ENCODE peak calls at places on chromosomes 3 and 15, in ten cellular contexts. Q is GM06990, Y is cardiac muscle cell, T is hepatocyte, N is psoas muscle, D is OCI-LY7, V is prostate gland, L is kidney epithelial cell, P is fibroblast of lung, G is AG09309. J is an unnamed sample.

GRCh38 chr15:80003934-80004472 is 33.0 kb upstream of the BCL2A1 start:
- DNase-seq in Q (no peak), Y (no peak), T (no peak), N (no peak), D (no peak), V (no peak), L (no peak), P (no peak), G (no peak), J (no peak)

GRCh38 chr3:141049681-141050080 is 1.5 kb upstream of the SPSB4 start:
- DNase-seq in Q (no peak), Y (no peak), T (no peak), N (no peak), D (no peak), V (no peak), L (no peak), P (peak), G (no peak), J (no peak)

GRCh38 chr3:194505791-194506415 is 19.1 kb upstream of the ATP13A3 start:
- DNase-seq in Q (no peak), Y (no peak), T (no peak), N (no peak), D (no peak), V (no peak), L (no peak), P (peak), G (no peak), J (no peak)

GRCh38 chr3:107958151-107958550 is 132.7 kb downstream of the CD47 start:
- DNase-seq in Q (no peak), Y (no peak), T (no peak), N (no peak), D (no peak), V (no peak), L (no peak), P (peak), G (no peak), J (no peak)

GRCh38 chr3:14555835-14556234 is 15.7 kb upstream of the GRIP2 start:
- DNase-seq in Q (no peak), Y (no peak), T (peak), N (peak), D (no peak), V (no peak), L (no peak), P (no peak), G (no peak), J (no peak)

GRCh38 chr15:36667296-36667695 is 87.9 kb downstream of the CDIN1 start:
- DNase-seq in Q (no peak), Y (no peak), T (no peak), N (no peak), D (no peak), V (no peak), L (no peak), P (no peak), G (no peak), J (no peak)

GRCh38 chr15:85785887-85786777 is 8.6 kb downstream of the KLHL25 start:
- DNase-seq in Q (no peak), Y (no peak), T (peak), N (peak), D (no peak), V (peak), L (no peak), P (peak), G (no peak), J (peak)

GRCh38 chr3:100113728-100114412 is 431 bp downstream of the FILIP1L start:
- DNase-seq in Q (no peak), Y (no peak), T (no peak), N (no peak), D (no peak), V (no peak), L (no peak), P (no peak), G (no peak), J (no peak)

GRCh38 chr3:13879946-13880810 is at the start of gene WNT7A:
- DNase-seq in Q (peak), Y (peak), T (peak), N (no peak), D (no peak), V (no peak), L (no peak), P (no peak), G (no peak), J (peak)

GRCh38 chr3:53707222-53707621 is 139.0 kb downstream of the CHDH start:
- DNase-seq in Q (no peak), Y (peak), T (no peak), N (no peak), D (no peak), V (no peak), L (no peak), P (no peak), G (no peak), J (no peak)

GRCh38 chr15:38474155-38474757 is 20.3 kb downstream of the FAM98B start:
- DNase-seq in Q (peak), Y (peak), T (peak), N (no peak), D (peak), V (peak), L (no peak), P (peak), G (peak), J (peak)

GRCh38 chr3:44114142-44114541 is 127.5 kb upstream of the TOPAZ1 start:
- DNase-seq in Q (peak), Y (peak), T (peak), N (peak), D (peak), V (no peak), L (no peak), P (peak), G (no peak), J (peak)

GRCh38 chr15:79702621-79703020 is 194.2 kb downstream of the MTHFS start:
- DNase-seq in Q (no peak), Y (no peak), T (no peak), N (no peak), D (no peak), V (no peak), L (no peak), P (peak), G (no peak), J (no peak)

GRCh38 chr3:188241072-188241471 is 87.1 kb downstream of the LPP start:
- DNase-seq in Q (no peak), Y (peak), T (peak), N (peak), D (peak), V (no peak), L (no peak), P (peak), G (no peak), J (no peak)

GRCh38 chr3:152196782-152197181 is 71.9 kb upstream of the MBNL1 start:
- DNase-seq in Q (peak), Y (no peak), T (no peak), N (no peak), D (peak), V (no peak), L (no peak), P (no peak), G (no peak), J (peak)

GRCh38 chr3:66144792-66145733 is 75.7 kb upstream of the SLC25A26 start:
- DNase-seq in Q (no peak), Y (no peak), T (no peak), N (no peak), D (no peak), V (no peak), L (peak), P (peak), G (no peak), J (no peak)

GRCh38 chr15:78021761-78022160 is 55.8 kb downstream of the TBC1D2B start:
- DNase-seq in Q (no peak), Y (no peak), T (no peak), N (no peak), D (no peak), V (no peak), L (no peak), P (no peak), G (no peak), J (no peak)

GRCh38 chr3:181717505-181717904 is 5.8 kb downstream of the SOX2 start:
- DNase-seq in Q (no peak), Y (no peak), T (no peak), N (no peak), D (no peak), V (no peak), L (no peak), P (no peak), G (no peak), J (no peak)

GRCh38 chr3:5078151-5078550 is 43.9 kb upstream of the ARL8B start:
- DNase-seq in Q (no peak), Y (no peak), T (peak), N (no peak), D (no peak), V (peak), L (no peak), P (peak), G (peak), J (no peak)

GRCh38 chr3:53941945-53942344 is 50.3 kb upstream of the SELENOK start:
- DNase-seq in Q (no peak), Y (peak), T (no peak), N (no peak), D (no peak), V (no peak), L (no peak), P (peak), G (no peak), J (no peak)

GRCh38 chr3:186241910-186242821 is 119.9 kb downstream of the DGKG start:
- DNase-seq in Q (peak), Y (peak), T (peak), N (peak), D (peak), V (peak), L (no peak), P (peak), G (peak), J (peak)

GRCh38 chr3:9777695-9778023 is 7.9 kb upstream of the CAMK1 start:
- DNase-seq in Q (no peak), Y (no peak), T (no peak), N (no peak), D (no peak), V (no peak), L (no peak), P (no peak), G (no peak), J (no peak)

GRCh38 chr15:40006003-40006402 is 33.0 kb downstream of the SRP14 start:
- DNase-seq in Q (no peak), Y (no peak), T (no peak), N (no peak), D (no peak), V (no peak), L (no peak), P (peak), G (peak), J (no peak)

GRCh38 chr3:100682854-100683760 is 26.2 kb upstream of the TFG start:
- DNase-seq in Q (no peak), Y (no peak), T (no peak), N (no peak), D (no peak), V (no peak), L (no peak), P (no peak), G (no peak), J (no peak)

GRCh38 chr3:8472549-8472948 is 29.1 kb upstream of the LMCD1 start:
- DNase-seq in Q (no peak), Y (no peak), T (no peak), N (no peak), D (no peak), V (no peak), L (no peak), P (no peak), G (no peak), J (no peak)

GRCh38 chr3:42652611-42653302 is 740 bp upstream of the ZBTB47 start:
- DNase-seq in Q (no peak), Y (no peak), T (peak), N (peak), D (peak), V (no peak), L (peak), P (peak), G (no peak), J (peak)

GRCh38 chr3:82132210-82133069 is 371.0 kb upstream of the GBE1 start:
- DNase-seq in Q (no peak), Y (peak), T (no peak), N (no peak), D (no peak), V (no peak), L (peak), P (no peak), G (no peak), J (no peak)
- TF ChIP-seq CTCF in Q (no peak), Y (no peak), T (no peak), N (no peak), D (no peak), V (no peak), L (no peak), P (no peak), G (no peak), J (no peak)

GRCh38 chr3:25960776-25961175 is 170.9 kb downstream of the OXSM start:
- DNase-seq in Q (no peak), Y (peak), T (no peak), N (no peak), D (no peak), V (no peak), L (no peak), P (no peak), G (no peak), J (no peak)

GRCh38 chr3:25967385-25967784 is 177.5 kb downstream of the OXSM start:
- DNase-seq in Q (no peak), Y (no peak), T (no peak), N (no peak), D (no peak), V (no peak), L (no peak), P (no peak), G (no peak), J (no peak)

GRCh38 chr3:25957026-25957425 is 167.1 kb downstream of the OXSM start:
- DNase-seq in Q (no peak), Y (no peak), T (no peak), N (no peak), D (no peak), V (no peak), L (no peak), P (no peak), G (no peak), J (no peak)

GRCh38 chr3:25962255-25962654 is 172.4 kb downstream of the OXSM start:
- DNase-seq in Q (no peak), Y (no peak), T (peak), N (no peak), D (peak), V (peak), L (no peak), P (no peak), G (no peak), J (no peak)
- TF ChIP-seq CTCF in Q (peak), Y (no peak), T (peak), N (no peak), D (peak), V (no peak), L (peak), P (no peak), G (no peak), J (no peak)

GRCh38 chr3:114333180-114333922 is 39.5 kb downstream of the TIGIT start:
- DNase-seq in Q (no peak), Y (no peak), T (no peak), N (no peak), D (no peak), V (no peak), L (no peak), P (no peak), G (peak), J (no peak)

GRCh38 chr3:114333923-114334240 is 40.1 kb downstream of the TIGIT start:
- DNase-seq in Q (no peak), Y (no peak), T (no peak), N (no peak), D (no peak), V (no peak), L (no peak), P (no peak), G (no peak), J (no peak)

GRCh38 chr3:114336857-114337256 is 43.0 kb downstream of the TIGIT start:
- DNase-seq in Q (no peak), Y (no peak), T (no peak), N (no peak), D (no peak), V (no peak), L (no peak), P (no peak), G (no peak), J (no peak)

GRCh38 chr3:114338651-114339357 is 45.0 kb downstream of the TIGIT start:
- DNase-seq in Q (no peak), Y (no peak), T (no peak), N (no peak), D (no peak), V (no peak), L (no peak), P (no peak), G (no peak), J (no peak)

DNA sequence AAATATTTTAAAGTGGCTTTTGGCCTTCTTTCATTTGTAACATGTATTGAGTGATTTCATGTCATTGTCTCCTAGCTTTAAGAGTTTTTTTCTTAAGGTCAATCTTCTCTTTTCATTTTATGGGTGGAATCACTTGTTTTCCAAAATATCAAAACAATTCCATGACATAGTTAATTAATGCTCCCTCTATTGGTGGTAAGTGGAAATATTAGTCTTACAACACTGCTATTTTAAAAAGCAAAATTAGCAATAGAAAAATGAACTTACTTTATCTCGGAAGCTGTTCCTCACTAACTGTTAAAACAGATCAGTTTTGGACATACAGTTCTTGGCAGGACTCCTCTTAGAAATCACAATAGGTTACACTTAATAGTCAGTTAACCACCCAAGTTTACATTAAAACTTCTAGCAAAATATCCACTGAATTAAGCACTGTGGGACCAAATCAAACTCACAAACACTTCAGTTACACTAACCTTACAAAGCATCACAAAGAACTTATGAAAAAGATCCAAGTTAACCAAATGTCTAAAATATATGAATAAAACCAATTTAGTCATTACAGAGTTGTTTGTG is 42.4 kb downstream of the TIGIT start:
- DNase-seq in Q (no peak), Y (no peak), T (no peak), N (no peak), D (peak), V (no peak), L (no peak), P (peak), G (no peak), J (no peak)
- TF ChIP-seq CTCF in Q (peak), Y (peak), T (peak), N (peak), D (peak), V (no peak), L (peak), P (peak), G (peak), J (peak)

GRCh38 chr3:126733061-126733430 is 29.0 kb downstream of the CHCHD6 start:
- DNase-seq in Q (no peak), Y (no peak), T (no peak), N (no peak), D (no peak), V (no peak), L (no peak), P (no peak), G (no peak), J (no peak)

GRCh38 chr3:126734324-126734723 is 30.3 kb downstream of the CHCHD6 start:
- DNase-seq in Q (no peak), Y (no peak), T (no peak), N (no peak), D (no peak), V (no peak), L (no peak), P (no peak), G (no peak), J (no peak)

GRCh38 chr3:126742057-126742456 is 38.0 kb downstream of the CHCHD6 start:
- DNase-seq in Q (no peak), Y (no peak), T (no peak), N (no peak), D (no peak), V (no peak), L (no peak), P (no peak), G (no peak), J (no peak)

GRCh38 chr3:126732281-126733060 is 28.4 kb downstream of the CHCHD6 start:
- DNase-seq in Q (no peak), Y (no peak), T (no peak), N (no peak), D (no peak), V (no peak), L (no peak), P (no peak), G (no peak), J (no peak)

DNA sequence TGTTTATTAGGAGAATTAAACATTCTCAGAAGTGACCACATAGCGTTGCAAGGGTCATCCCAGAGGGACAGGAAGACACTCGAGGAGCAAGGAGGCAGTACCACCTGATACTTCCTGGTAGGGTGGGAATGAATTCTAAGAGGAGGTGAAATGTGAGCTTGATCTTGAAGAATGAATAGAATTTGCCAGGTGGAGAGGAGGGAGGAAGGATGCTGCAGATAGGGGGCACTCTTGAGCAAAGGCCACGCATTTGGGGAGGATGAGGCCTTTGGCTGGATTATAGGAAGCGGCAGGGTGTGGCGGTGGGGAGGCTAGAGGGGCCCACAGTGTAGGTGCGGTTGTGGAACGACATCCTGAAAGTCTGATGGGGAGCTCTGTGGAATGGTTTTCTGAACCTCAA is 33.5 kb downstream of the CHCHD6 start:
- DNase-seq in Q (no peak), Y (no peak), T (no peak), N (no peak), D (no peak), V (no peak), L (no peak), P (no peak), G (no peak), J (no peak)
- TF ChIP-seq CTCF in Q (peak), Y (peak), T (no peak), N (no peak), D (peak), V (no peak), L (peak), P (no peak), G (peak), J (peak)

DNA sequence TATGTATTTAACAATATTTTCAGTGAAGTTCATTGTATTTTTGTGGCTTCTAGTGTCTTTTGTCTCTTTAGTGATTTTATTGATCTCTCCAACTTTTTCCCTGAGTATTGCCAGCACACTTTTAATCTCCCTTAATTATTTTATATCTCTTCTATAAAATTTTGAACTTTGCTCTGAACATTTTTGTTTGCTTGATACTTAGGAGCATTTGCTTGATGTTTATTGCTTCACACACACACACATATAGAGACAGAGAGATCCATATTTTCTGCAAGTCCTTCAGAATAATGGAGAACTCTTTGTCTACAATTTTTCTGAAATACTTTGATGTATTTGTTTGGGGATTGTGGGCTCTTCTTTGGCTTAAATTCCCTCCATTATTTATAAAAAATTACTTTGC is 213.8 kb downstream of the SLC9A9 start:
- DNase-seq in Q (no peak), Y (no peak), T (no peak), N (no peak), D (no peak), V (no peak), L (no peak), P (no peak), G (no peak), J (no peak)
- TF ChIP-seq CTCF in Q (no peak), Y (no peak), T (no peak), N (no peak), D (no peak), V (no peak), L (no peak), P (no peak), G (no peak), J (no peak)

GRCh38 chr3:183555541-183556081 is at the start of gene KLHL6:
- DNase-seq in Q (peak), Y (no peak), T (no peak), N (no peak), D (peak), V (no peak), L (no peak), P (no peak), G (no peak), J (peak)
- TF ChIP-seq CTCF in Q (no peak), Y (no peak), T (no peak), N (no peak), D (no peak), V (no peak), L (no peak), P (no peak), G (no peak), J (no peak)

J was measured in GM13976.